ENCODE peak calls at places on chromosomes 6 and 20, in nine cellular contexts. I is fibroblast of lung; Y is cardiac muscle cell; D is GM06990; U is stimulated activated CD8-positive, alpha-beta memory T cell treated with anti-CD3 and anti-CD28 coated beads, Interleukin-7, amount 100 ng/mL, for 4 hours; X is right cardiac atrium; N is hypothalamus; V is activated T-cell treated with anti-CD3 and anti-CD28 coated beads, Interleukin-2, amount 50 U/mL, for 48 hours; Z is progenitor cell of endocrine pancreas. R is an unnamed sample.
A peak's percentile ranks its signal among the peaks of the same experiment; 100 is the strongest.

GRCh38 chr6:124963416-124964083 is 1.3 kb downstream of the RNF217 start:
- DNase-seq in I (peak; percentile 63), Y (peak; percentile 46), D (no peak), U (no peak), X (no peak), N (no peak), V (no peak), Z (no peak), R (no peak)

GRCh38 chr20:63048516-63049190 is 41.9 kb upstream of the BHLHE23 start:
- DNase-seq in I (no peak), Y (no peak), D (no peak), U (no peak), X (no peak), N (no peak), V (no peak), Z (no peak), R (no peak)

GRCh38 chr6:75609639-75610590 is 8.2 kb downstream of the SENP6 start:
- DNase-seq in I (peak; percentile 84), Y (peak; percentile 25), D (no peak), U (no peak), X (no peak), N (no peak), V (no peak), Z (no peak), R (no peak)

GRCh38 chr20:63309261-63310071 is 16.5 kb downstream of the COL20A1 start:
- DNase-seq in I (no peak), Y (peak; percentile 54), D (no peak), U (no peak), X (peak; percentile 56), N (no peak), V (peak; percentile 44), Z (peak; percentile 50), R (peak; percentile 58)

GRCh38 chr6:74491844-74492374 is 713.9 kb downstream of the COL12A1 start:
- DNase-seq in I (no peak), Y (no peak), D (peak; percentile 35), U (no peak), X (no peak), N (no peak), V (no peak), Z (no peak), R (no peak)

GRCh38 chr6:37696220-37696840 is 1.4 kb downstream of the MDGA1 start:
- DNase-seq in I (peak; percentile 63), Y (peak; percentile 59), D (peak; percentile 55), U (peak; percentile 16), X (peak; percentile 25), N (peak; percentile 52), V (peak; percentile 66), Z (no peak), R (no peak)

GRCh38 chr6:88983532-88983931 is 20.1 kb upstream of the RNGTT start:
- DNase-seq in I (peak; percentile 13), Y (peak; percentile 74), D (no peak), U (no peak), X (peak; percentile 19), N (no peak), V (no peak), Z (no peak), R (no peak)

GRCh38 chr20:24160563-24161355 is 172.2 kb upstream of the GGTLC1 start:
- DNase-seq in I (peak; percentile 76), Y (peak; percentile 79), D (no peak), U (no peak), X (peak; percentile 44), N (peak; percentile 41), V (peak; percentile 34), Z (peak; percentile 37), R (no peak)

GRCh38 chr6:39776581-39776980 is 15.6 kb upstream of the DAAM2 start:
- DNase-seq in I (no peak), Y (no peak), D (no peak), U (no peak), X (no peak), N (no peak), V (no peak), Z (no peak), R (no peak)

GRCh38 chr6:167118839-167119238 is 4.1 kb upstream of the CCR6 start:
- DNase-seq in I (no peak), Y (no peak), D (no peak), U (no peak), X (no peak), N (no peak), V (no peak), Z (no peak), R (no peak)

GRCh38 chr6:126253421-126253820 is 86.5 kb upstream of the CENPW start:
- DNase-seq in I (no peak), Y (no peak), D (no peak), U (no peak), X (no peak), N (no peak), V (no peak), Z (no peak), R (no peak)

GRCh38 chr6:5520796-5521195 is 259.5 kb downstream of the FARS2 start:
- DNase-seq in I (no peak), Y (no peak), D (no peak), U (no peak), X (no peak), N (no peak), V (no peak), Z (no peak), R (no peak)

GRCh38 chr20:44040202-44040915 is 125.7 kb downstream of the TOX2 start:
- DNase-seq in I (no peak), Y (no peak), D (no peak), U (no peak), X (no peak), N (no peak), V (no peak), Z (no peak), R (no peak)

GRCh38 chr6:74277749-74278148 is 581.7 kb downstream of the CD109 start:
- DNase-seq in I (peak; percentile 20), Y (peak; percentile 42), D (no peak), U (no peak), X (no peak), N (no peak), V (no peak), Z (no peak), R (no peak)

GRCh38 chr6:136983692-136984091 is 61.1 kb downstream of the IL20RA start:
- DNase-seq in I (no peak), Y (no peak), D (no peak), U (no peak), X (no peak), N (no peak), V (no peak), Z (no peak), R (no peak)

GRCh38 chr6:27591660-27592059 is 118.8 kb upstream of the ZNF184 start:
- DNase-seq in I (peak; percentile 49), Y (peak; percentile 33), D (peak; percentile 25), U (no peak), X (no peak), N (no peak), V (peak; percentile 30), Z (no peak), R (peak; percentile 44)

GRCh38 chr6:90080876-90081464 is 186.7 kb downstream of the GJA10 start:
- DNase-seq in I (no peak), Y (no peak), D (peak; percentile 37), U (peak; percentile 65), X (no peak), N (no peak), V (peak; percentile 84), Z (no peak), R (no peak)

GRCh38 chr20:63004607-63005211 is 2.1 kb downstream of the BHLHE23 start:
- DNase-seq in I (no peak), Y (no peak), D (no peak), U (no peak), X (no peak), N (no peak), V (peak; percentile 26), Z (no peak), R (no peak)

GRCh38 chr20:57380081-57380750 is 11.0 kb upstream of the RBM38 start:
- DNase-seq in I (no peak), Y (no peak), D (no peak), U (no peak), X (no peak), N (no peak), V (peak; percentile 15), Z (no peak), R (no peak)

GRCh38 chr6:1789092-1789491 is 179.4 kb downstream of the FOXC1 start:
- DNase-seq in I (peak; percentile 89), Y (peak; percentile 83), D (no peak), U (no peak), X (no peak), N (no peak), V (no peak), Z (no peak), R (no peak)

GRCh38 chr20:63702751-63703470 is 4.9 kb downstream of the ARFRP1 start:
- DNase-seq in I (no peak), Y (no peak), D (peak; percentile 9), U (no peak), X (no peak), N (no peak), V (no peak), Z (no peak), R (no peak)

GRCh38 chr6:31581511-31582229 is 554 bp downstream of the LTB start:
- DNase-seq in I (no peak), Y (no peak), D (no peak), U (no peak), X (peak; percentile 22), N (peak; percentile 42), V (peak; percentile 60), Z (no peak), R (no peak)